ENCODE peak calls at places on chromosomes 16 and 17, in nine cellular contexts. X is dorsolateral prefrontal cortex, W is WTC11, S is suprapubic skin, P is activated B cell treated with CpG ODN at 0.5 μM for 24 hours, G is AG09319, Y is HFFc6, U is RWPE1, F is HCT116. T is an unnamed sample.

GRCh38 chr17:73533127-73533526 is 111.1 kb downstream of the SDK2 start:
- DNase-seq in W (no peak), S (no peak), G (no peak), U (no peak), X (peak; percentile 44), Y (no peak), P (no peak), F (no peak), T (no peak)

GRCh38 chr16:3099732-3100499 is 822 bp upstream of the ZSCAN10 start:
- DNase-seq in S (peak; percentile 95), U (peak; percentile 96), W (peak; percentile 95), P (peak; percentile 76), X (peak; percentile 35), Y (peak; percentile 64), G (peak; percentile 45), F (peak; percentile 81), T (peak; percentile 96)

GRCh38 chr16:89043636-89044393 is 49.8 kb upstream of the ACSF3 start:
- DNase-seq in P (no peak), W (no peak), F (no peak), U (no peak), Y (no peak), G (no peak), S (no peak), X (no peak), T (no peak)

GRCh38 chr17:2853722-2854580 is 57.7 kb downstream of the RAP1GAP2 start:
- DNase-seq in S (no peak), U (peak; percentile 39), F (no peak), X (no peak), G (no peak), Y (no peak), W (peak; percentile 50), P (no peak), T (peak; percentile 35)

GRCh38 chr16:59148756-59149155 is 414.6 kb upstream of the GOT2 start:
- DNase-seq in G (no peak), U (no peak), Y (no peak), F (no peak), X (no peak), P (no peak), S (no peak), W (no peak), T (no peak)

GRCh38 chr16:71276589-71277334 is 12.4 kb downstream of the CMTR2 start:
- DNase-seq in P (no peak), Y (no peak), G (no peak), S (no peak), X (no peak), U (no peak), F (no peak), W (no peak), T (no peak)

GRCh38 chr16:81238296-81239011 is at the start of gene BCO1:
- DNase-seq in U (peak; percentile 49), Y (peak; percentile 40), S (no peak), F (no peak), X (no peak), G (peak; percentile 22), P (no peak), W (peak; percentile 19), T (no peak)

GRCh38 chr16:83701494-83701893 is 106.3 kb upstream of the HSBP1 start:
- DNase-seq in S (no peak), F (no peak), G (no peak), W (peak; percentile 86), X (no peak), P (no peak), Y (no peak), U (peak; percentile 26), T (peak; percentile 76)

GRCh38 chr17:31008374-31009035 is 37.7 kb downstream of the RNF135 start:
- DNase-seq in P (peak; percentile 66), X (peak; percentile 46), G (no peak), Y (peak; percentile 46), F (no peak), S (peak; percentile 72), U (peak; percentile 50), W (peak; percentile 78), T (peak; percentile 64)

GRCh38 chr16:72270531-72270930 is 98.6 kb upstream of the PMFBP1 start:
- DNase-seq in U (no peak), G (no peak), F (no peak), S (no peak), P (no peak), X (no peak), W (no peak), Y (no peak), T (no peak)

GRCh38 chr17:27414271-27414670 is 42.0 kb upstream of the KSR1 start:
- DNase-seq in Y (no peak), U (no peak), W (no peak), X (no peak), P (no peak), G (no peak), F (no peak), S (no peak), T (no peak)

GRCh38 chr17:79845601-79845949 is 6.3 kb upstream of the CBX4 start:
- DNase-seq in W (no peak), P (no peak), G (no peak), Y (no peak), X (no peak), S (no peak), F (no peak), U (no peak), T (no peak)
- TF ChIP-seq CTCF in W (no peak), P (no peak), G (no peak), Y (no peak), X (no peak), S (no peak), F (no peak), U (no peak), T (no peak)

DNA sequence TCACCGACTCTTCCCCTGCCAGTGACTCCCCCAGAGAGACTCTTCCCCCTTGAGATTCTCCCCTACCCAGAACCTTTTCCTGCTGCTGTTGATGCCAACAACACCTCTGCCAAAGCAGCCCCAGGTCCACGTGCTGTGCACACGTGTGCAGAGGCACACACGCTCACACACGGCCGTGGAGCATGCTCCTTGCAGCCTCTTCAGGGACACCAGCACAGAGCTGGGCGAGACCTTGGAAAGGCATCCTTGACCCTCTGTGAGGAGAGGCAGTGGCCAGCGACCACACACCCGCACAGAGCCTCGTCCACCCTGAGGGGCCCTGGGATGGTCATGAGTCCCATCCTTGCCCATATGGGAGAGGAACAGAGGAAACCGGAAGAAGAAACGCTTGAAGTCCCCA is 181.9 kb downstream of the RBFOX3 start:
- DNase-seq in Y (no peak), U (no peak), F (no peak), G (no peak), W (no peak), P (no peak), X (no peak), S (no peak), T (no peak)
- TF ChIP-seq CTCF in Y (no peak), U (no peak), F (no peak), G (no peak), W (no peak), P (no peak), X (no peak), S (no peak), T (no peak)

DNA sequence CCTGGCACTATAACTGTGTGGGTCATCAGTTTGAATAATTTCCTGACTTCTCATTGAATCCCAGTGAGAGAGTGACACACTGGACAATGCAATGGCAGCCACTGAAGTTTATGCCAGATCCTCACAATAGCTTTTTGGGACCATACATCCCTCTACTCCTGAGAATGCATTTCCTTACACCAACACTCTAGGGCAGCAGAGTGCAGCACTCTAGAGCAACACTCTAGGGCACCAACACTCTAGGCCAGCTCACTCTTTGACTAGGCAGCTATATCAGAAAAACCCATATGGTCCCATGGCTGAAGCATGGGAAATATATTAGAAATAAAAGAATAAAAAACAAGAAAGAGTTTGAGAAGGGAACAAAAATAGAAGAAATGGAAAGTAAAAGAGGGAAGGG is 309.2 kb downstream of the MAP2K6 start:
- DNase-seq in X (no peak), F (no peak), U (no peak), S (no peak), Y (no peak), G (no peak), P (no peak), W (no peak), T (no peak)
- TF ChIP-seq CTCF in X (no peak), F (no peak), U (no peak), S (no peak), Y (peak; percentile 36), G (no peak), P (no peak), W (no peak), T (no peak)

GRCh38 chr17:44005865-44006580 is 1.6 kb downstream of the NAGS start:
- DNase-seq in X (no peak), P (peak; percentile 49), U (peak; percentile 16), F (no peak), G (no peak), W (peak; percentile 77), Y (no peak), S (no peak), T (peak; percentile 65)

GRCh38 chr17:44007346-44008204 is 3.2 kb downstream of the NAGS start:
- DNase-seq in X (no peak), U (no peak), P (no peak), Y (no peak), G (no peak), W (no peak), S (no peak), F (no peak), T (no peak)

GRCh38 chr17:44006581-44007345 is 2.3 kb downstream of the NAGS start:
- DNase-seq in F (peak; percentile 95), P (peak; percentile 88), Y (peak; percentile 93), U (peak; percentile 98), W (peak; percentile 100), S (peak; percentile 99), G (peak; percentile 88), X (peak; percentile 79), T (peak; percentile 97)

GRCh38 chr17:44010966-44011647 is 3.7 kb downstream of the TMEM101 start:
- DNase-seq in S (no peak), U (no peak), X (no peak), P (no peak), W (no peak), G (peak; percentile 79), F (no peak), Y (no peak), T (no peak)

DNA sequence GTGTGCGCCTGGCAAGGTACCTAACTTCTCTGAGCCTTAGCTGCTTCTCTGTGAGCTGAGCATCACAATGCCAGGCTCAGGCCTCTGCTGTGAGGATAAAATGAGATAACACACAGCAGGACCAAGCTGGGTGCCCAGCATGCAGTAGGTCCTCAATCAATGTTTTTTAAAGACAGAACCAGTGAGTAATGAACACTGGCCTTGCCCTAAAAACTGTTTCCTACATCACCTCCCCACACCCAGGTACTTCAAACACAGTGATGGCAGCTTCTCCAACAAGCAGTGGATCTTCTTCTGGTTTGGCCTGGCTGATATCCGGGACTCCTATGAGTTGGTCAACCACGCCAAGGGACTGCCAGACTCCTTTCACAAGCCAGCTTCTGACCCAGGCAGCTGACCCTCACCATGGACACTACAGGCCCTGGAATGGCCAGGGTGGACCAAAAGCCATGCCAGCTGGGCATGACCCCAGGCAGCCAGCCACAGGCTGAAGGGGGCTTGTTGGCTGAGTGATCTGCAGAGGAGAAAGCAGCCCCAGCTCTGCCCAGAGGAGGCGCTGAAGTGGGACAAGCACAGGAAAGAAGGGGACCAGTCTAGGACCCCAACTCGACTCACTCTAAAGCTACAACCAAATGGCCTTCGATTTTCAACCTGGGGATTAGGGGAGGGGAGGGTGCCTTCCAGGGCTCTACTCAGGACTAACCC is 3.9 kb downstream of the NAGS start:
- DNase-seq in S (no peak), W (peak; percentile 46), U (no peak), G (no peak), Y (no peak), F (no peak), X (no peak), P (no peak), T (no peak)
- TF ChIP-seq CTCF in S (no peak), W (no peak), U (no peak), G (no peak), Y (peak; percentile 27), F (no peak), X (no peak), P (no peak), T (no peak)

GRCh38 chr16:66889622-66890021 is 9.3 kb downstream of the PDP2 start:
- DNase-seq in U (no peak), X (no peak), F (no peak), W (no peak), P (no peak), G (no peak), S (no peak), Y (no peak), T (no peak)
- TF ChIP-seq CTCF in U (no peak), X (no peak), F (no peak), W (no peak), P (no peak), G (no peak), S (no peak), Y (no peak), T (no peak)